ENCODE peak calls at places on chromosomes 16 and 17, in seven cellular contexts. One of them, this sample, is unnamed.
A peak's percentile ranks its signal among the peaks of the same experiment; 100 is the strongest.

GRCh38 chr16:52597073-52597771 is 50.3 kb upstream of the TOX3 start:
- DNase-seq in IMR-90: no peak
- DNase-seq in mesendoderm: no peak
- DNase-seq in mesenchymal stem cell: no peak
- DNase-seq in H9: no peak
- DNase-seq in neuronal stem cell: no peak
- DNase-seq in trophoblast cell: no peak
- DNase-seq in this sample: no peak

GRCh38 chr17:7239091-7240027 is at the start of gene PHF23:
- DNase-seq in IMR-90: peak; percentile 99
- DNase-seq in mesendoderm: peak; percentile 100
- DNase-seq in mesenchymal stem cell: peak; percentile 100
- DNase-seq in H9: peak; percentile 100
- DNase-seq in neuronal stem cell: peak; percentile 99
- DNase-seq in trophoblast cell: peak; percentile 99
- DNase-seq in this sample: peak; percentile 99

GRCh38 chr17:76268015-76268749 is 3.0 kb downstream of the UBALD2 start:
- DNase-seq in IMR-90: peak; percentile 45
- DNase-seq in mesendoderm: peak; percentile 87
- DNase-seq in mesenchymal stem cell: peak; percentile 82
- DNase-seq in H9: no peak
- DNase-seq in neuronal stem cell: no peak
- DNase-seq in trophoblast cell: peak; percentile 50
- DNase-seq in this sample: no peak

GRCh38 chr16:75323928-75324327 is 72.5 kb upstream of the BCAR1 start:
- DNase-seq in IMR-90: no peak
- DNase-seq in mesendoderm: no peak
- DNase-seq in mesenchymal stem cell: peak; percentile 49
- DNase-seq in H9: no peak
- DNase-seq in neuronal stem cell: no peak
- DNase-seq in trophoblast cell: no peak
- DNase-seq in this sample: no peak

GRCh38 chr17:37230633-37231032 is 145.2 kb upstream of the C17orf78 start:
- DNase-seq in IMR-90: no peak
- DNase-seq in mesendoderm: no peak
- DNase-seq in mesenchymal stem cell: no peak
- DNase-seq in H9: no peak
- DNase-seq in neuronal stem cell: no peak
- DNase-seq in trophoblast cell: no peak
- DNase-seq in this sample: no peak

GRCh38 chr17:2427215-2427614 is 26.4 kb upstream of the MNT start:
- DNase-seq in IMR-90: no peak
- DNase-seq in mesendoderm: no peak
- DNase-seq in mesenchymal stem cell: no peak
- DNase-seq in H9: no peak
- DNase-seq in neuronal stem cell: no peak
- DNase-seq in trophoblast cell: no peak
- DNase-seq in this sample: no peak

GRCh38 chr16:86966781-86967180 is 350.4 kb downstream of the C16orf95 start:
- DNase-seq in IMR-90: no peak
- DNase-seq in mesendoderm: no peak
- DNase-seq in mesenchymal stem cell: no peak
- DNase-seq in H9: no peak
- DNase-seq in neuronal stem cell: no peak
- DNase-seq in trophoblast cell: no peak
- DNase-seq in this sample: no peak

GRCh38 chr16:68090526-68090925 is 5.4 kb downstream of the NFATC3 start:
- DNase-seq in IMR-90: no peak
- DNase-seq in mesendoderm: no peak
- DNase-seq in mesenchymal stem cell: no peak
- DNase-seq in H9: no peak
- DNase-seq in neuronal stem cell: no peak
- DNase-seq in trophoblast cell: no peak
- DNase-seq in this sample: no peak

GRCh38 chr17:45942284-45942683 is 47.9 kb downstream of the MAPT start:
- DNase-seq in IMR-90: no peak
- DNase-seq in mesendoderm: no peak
- DNase-seq in mesenchymal stem cell: no peak
- DNase-seq in H9: no peak
- DNase-seq in neuronal stem cell: no peak
- DNase-seq in trophoblast cell: no peak
- DNase-seq in this sample: no peak

GRCh38 chr17:80995131-80995530 is 3.5 kb downstream of the CHMP6 start:
- DNase-seq in IMR-90: no peak
- DNase-seq in mesendoderm: no peak
- DNase-seq in mesenchymal stem cell: no peak
- DNase-seq in H9: no peak
- DNase-seq in neuronal stem cell: no peak
- DNase-seq in trophoblast cell: no peak
- DNase-seq in this sample: no peak

GRCh38 chr17:74271281-74271680 is 2.8 kb upstream of the DNAI2 start:
- DNase-seq in IMR-90: no peak
- DNase-seq in mesendoderm: peak; percentile 50
- DNase-seq in mesenchymal stem cell: no peak
- DNase-seq in H9: no peak
- DNase-seq in neuronal stem cell: no peak
- DNase-seq in trophoblast cell: no peak
- DNase-seq in this sample: no peak

GRCh38 chr17:76546556-76547182 is 6.8 kb downstream of the PRCD start:
- DNase-seq in IMR-90: peak; percentile 99
- DNase-seq in mesendoderm: no peak
- DNase-seq in mesenchymal stem cell: peak; percentile 94
- DNase-seq in H9: no peak
- DNase-seq in neuronal stem cell: no peak
- DNase-seq in trophoblast cell: no peak
- DNase-seq in this sample: no peak

DNA sequence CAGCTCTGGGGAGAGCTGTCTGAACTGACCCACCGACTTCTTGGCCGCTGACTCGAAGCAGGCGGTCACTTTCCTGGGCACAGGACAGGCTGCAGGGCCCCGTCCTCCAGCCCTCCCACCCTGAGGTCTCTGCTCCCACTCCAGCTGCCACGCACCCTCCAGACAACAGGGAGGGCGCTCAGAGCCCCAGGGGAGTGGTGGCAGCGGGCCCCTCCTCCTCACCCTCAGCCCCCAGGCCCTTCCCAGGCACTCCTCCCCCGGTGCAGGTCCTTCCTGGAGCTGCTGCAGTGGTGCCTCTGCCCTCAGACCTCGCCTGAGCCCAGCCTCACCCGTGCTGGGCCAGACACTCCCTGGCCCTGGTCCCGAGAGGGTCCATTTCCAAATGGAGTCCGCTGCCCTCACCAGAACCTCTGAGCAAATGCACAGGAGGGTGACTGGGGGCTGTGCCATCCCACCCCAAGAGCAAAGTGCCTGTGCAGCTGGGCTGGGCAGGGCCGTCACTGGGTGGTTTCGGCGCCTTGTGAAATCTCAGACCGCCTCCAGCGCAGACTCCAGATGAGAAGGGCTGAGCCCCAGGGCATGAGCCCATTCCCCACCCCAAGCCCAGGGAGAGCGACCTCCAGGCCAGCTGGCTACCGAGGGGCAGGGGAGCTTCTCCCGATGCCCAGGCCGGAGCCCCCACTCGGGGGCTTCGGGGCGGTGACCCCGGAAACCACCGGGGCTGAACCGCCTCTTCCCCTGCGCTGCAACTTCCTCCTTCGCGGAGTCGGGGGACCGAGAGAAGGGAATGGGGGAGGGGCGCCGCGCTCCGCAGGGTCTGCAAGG is 717 bp downstream of the CYBA start:
- DNase-seq in IMR-90: peak; percentile 8
- DNase-seq in mesendoderm: peak; percentile 43
- DNase-seq in mesenchymal stem cell: peak; percentile 69
- DNase-seq in H9: peak; percentile 35
- DNase-seq in neuronal stem cell: no peak
- DNase-seq in trophoblast cell: no peak
- DNase-seq in this sample: no peak
- H3K23ac ChIP-seq in IMR-90: peak overlapping the region; percentile 41
- H3K23ac ChIP-seq in mesendoderm: no peak overlapping the region
- H3K23ac ChIP-seq in mesenchymal stem cell: no peak overlapping the region
- H3K23ac ChIP-seq in H9: no peak overlapping the region
- H3K23ac ChIP-seq in neuronal stem cell: peak overlapping the region; percentile 99
- H3K23ac ChIP-seq in trophoblast cell: no peak overlapping the region
- H3K23ac ChIP-seq in this sample: no peak overlapping the region

DNA sequence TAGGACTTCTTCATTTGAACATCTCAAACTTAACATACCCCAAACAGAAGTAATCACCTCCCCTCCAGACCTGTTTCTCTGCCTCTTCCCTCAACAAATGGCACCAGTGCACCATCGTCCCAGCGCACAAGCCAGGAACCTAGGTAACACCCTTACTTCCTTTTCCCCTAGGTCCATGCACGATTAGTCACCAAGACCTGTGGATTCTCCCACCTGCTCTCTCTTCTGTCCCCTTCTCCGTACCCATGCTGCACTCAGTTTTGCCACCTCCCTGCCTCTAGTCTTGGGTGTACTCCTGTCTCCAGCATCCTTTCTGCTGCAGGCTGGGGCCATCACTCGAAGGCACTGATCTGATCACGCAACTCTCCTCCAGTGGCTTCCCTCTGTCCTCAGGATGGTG is 3.2 kb downstream of the EMC8 start:
- DNase-seq in IMR-90: no peak
- DNase-seq in mesendoderm: no peak
- DNase-seq in mesenchymal stem cell: no peak
- DNase-seq in H9: no peak
- DNase-seq in neuronal stem cell: no peak
- DNase-seq in trophoblast cell: no peak
- DNase-seq in this sample: no peak
- H3K23ac ChIP-seq in IMR-90: no peak overlapping the region
- H3K23ac ChIP-seq in mesendoderm: no peak overlapping the region
- H3K23ac ChIP-seq in mesenchymal stem cell: no peak overlapping the region
- H3K23ac ChIP-seq in H9: no peak overlapping the region
- H3K23ac ChIP-seq in neuronal stem cell: no peak overlapping the region
- H3K23ac ChIP-seq in trophoblast cell: no peak overlapping the region
- H3K23ac ChIP-seq in this sample: no peak overlapping the region

DNA sequence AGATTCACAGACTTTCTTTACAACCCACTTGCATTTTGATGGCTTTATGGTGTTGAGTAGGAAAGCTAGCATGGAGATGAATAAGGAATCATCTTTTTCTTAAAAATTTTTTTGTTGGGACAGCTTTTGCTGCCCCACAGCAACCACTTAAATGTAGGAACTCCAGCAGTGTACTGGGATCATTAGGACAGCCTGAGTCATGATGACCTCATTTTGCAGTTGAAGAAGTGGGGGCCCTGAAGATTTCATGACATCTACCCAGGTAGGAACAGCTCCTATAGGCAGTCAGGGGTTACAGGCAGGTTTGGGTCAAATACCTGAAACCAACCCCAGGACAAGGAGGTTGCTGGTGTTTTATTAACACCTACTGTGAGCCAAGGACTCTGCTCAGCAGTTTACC is 2.1 kb downstream of the METTL22 start:
- DNase-seq in IMR-90: peak; percentile 63
- DNase-seq in mesendoderm: peak; percentile 54
- DNase-seq in mesenchymal stem cell: peak; percentile 30
- DNase-seq in H9: no peak
- DNase-seq in neuronal stem cell: no peak
- DNase-seq in trophoblast cell: no peak
- DNase-seq in this sample: no peak
- H3K23ac ChIP-seq in IMR-90: no peak overlapping the region
- H3K23ac ChIP-seq in mesendoderm: no peak overlapping the region
- H3K23ac ChIP-seq in mesenchymal stem cell: no peak overlapping the region
- H3K23ac ChIP-seq in H9: no peak overlapping the region
- H3K23ac ChIP-seq in neuronal stem cell: no peak overlapping the region
- H3K23ac ChIP-seq in trophoblast cell: no peak overlapping the region
- H3K23ac ChIP-seq in this sample: no peak overlapping the region

GRCh38 chr17:73165616-73166404 is 1.0 kb downstream of the SSTR2 start:
- DNase-seq in IMR-90: no peak
- DNase-seq in mesendoderm: no peak
- DNase-seq in mesenchymal stem cell: peak; percentile 18
- DNase-seq in H9: peak; percentile 55
- DNase-seq in neuronal stem cell: peak; percentile 17
- DNase-seq in trophoblast cell: no peak
- DNase-seq in this sample: peak; percentile 60
- H3K23ac ChIP-seq in IMR-90: no peak overlapping the region
- H3K23ac ChIP-seq in mesendoderm: no peak overlapping the region
- H3K23ac ChIP-seq in mesenchymal stem cell: no peak overlapping the region
- H3K23ac ChIP-seq in H9: no peak overlapping the region
- H3K23ac ChIP-seq in neuronal stem cell: peak overlapping the region; percentile 32
- H3K23ac ChIP-seq in trophoblast cell: no peak overlapping the region
- H3K23ac ChIP-seq in this sample: no peak overlapping the region

DNA sequence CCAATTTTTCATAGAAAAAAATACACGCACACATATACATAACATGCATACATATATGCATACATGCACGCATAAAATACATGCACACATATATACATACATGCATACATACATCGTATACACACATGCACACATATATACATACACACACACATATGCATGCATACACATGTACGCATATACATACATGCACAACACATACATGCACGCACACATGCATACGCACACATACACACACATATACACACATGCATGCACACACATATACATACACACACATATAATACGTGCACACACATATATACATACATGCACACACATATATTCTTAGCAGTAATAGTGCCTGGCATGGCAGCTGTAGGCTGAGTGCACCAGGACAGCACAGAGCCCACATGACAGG is 24.9 kb downstream of the USP36 start:
- DNase-seq in IMR-90: no peak
- DNase-seq in mesendoderm: no peak
- DNase-seq in mesenchymal stem cell: no peak
- DNase-seq in H9: no peak
- DNase-seq in neuronal stem cell: no peak
- DNase-seq in trophoblast cell: no peak
- DNase-seq in this sample: no peak
- H3K23ac ChIP-seq in IMR-90: no peak overlapping the region
- H3K23ac ChIP-seq in mesendoderm: no peak overlapping the region
- H3K23ac ChIP-seq in mesenchymal stem cell: no peak overlapping the region
- H3K23ac ChIP-seq in H9: no peak overlapping the region
- H3K23ac ChIP-seq in neuronal stem cell: no peak overlapping the region
- H3K23ac ChIP-seq in trophoblast cell: peak overlapping the region; percentile 97
- H3K23ac ChIP-seq in this sample: no peak overlapping the region

GRCh38 chr17:72438783-72439182 is 318.0 kb downstream of the SOX9 start:
- DNase-seq in IMR-90: no peak
- DNase-seq in mesendoderm: no peak
- DNase-seq in mesenchymal stem cell: no peak
- DNase-seq in H9: no peak
- DNase-seq in neuronal stem cell: no peak
- DNase-seq in trophoblast cell: no peak
- DNase-seq in this sample: no peak
- H3K23ac ChIP-seq in IMR-90: no peak overlapping the region
- H3K23ac ChIP-seq in mesendoderm: no peak overlapping the region
- H3K23ac ChIP-seq in mesenchymal stem cell: no peak overlapping the region
- H3K23ac ChIP-seq in H9: no peak overlapping the region
- H3K23ac ChIP-seq in neuronal stem cell: no peak overlapping the region
- H3K23ac ChIP-seq in trophoblast cell: no peak overlapping the region
- H3K23ac ChIP-seq in this sample: no peak overlapping the region

GRCh38 chr17:28413804-28414203 is 7.8 kb upstream of the SLC46A1 start:
- DNase-seq in IMR-90: no peak
- DNase-seq in mesendoderm: no peak
- DNase-seq in mesenchymal stem cell: no peak
- DNase-seq in H9: peak; percentile 52
- DNase-seq in neuronal stem cell: no peak
- DNase-seq in trophoblast cell: no peak
- DNase-seq in this sample: no peak
- H3K23ac ChIP-seq in IMR-90: no peak overlapping the region
- H3K23ac ChIP-seq in mesendoderm: no peak overlapping the region
- H3K23ac ChIP-seq in mesenchymal stem cell: no peak overlapping the region
- H3K23ac ChIP-seq in H9: no peak overlapping the region
- H3K23ac ChIP-seq in neuronal stem cell: no peak overlapping the region
- H3K23ac ChIP-seq in trophoblast cell: no peak overlapping the region
- H3K23ac ChIP-seq in this sample: no peak overlapping the region